ENCODE peak calls at places on chromosomes 4 and X, in seven cellular contexts. F, K, O, C, E, P and H are unnamed samples.

GRCh38 chr4:25234390-25235367 is 846 bp downstream of the PI4K2B start:
- DNase-seq in K (peak; percentile 4), C (peak; percentile 69), F (peak; percentile 51), P (peak; percentile 20), E (peak; percentile 97), O (no peak), H (peak; percentile 69)

GRCh38 chrX:85111347-85111746 is 107.7 kb downstream of the APOOL start:
- DNase-seq in C (no peak), K (no peak), E (peak; percentile 10), F (no peak), P (no peak), O (peak; percentile 2), H (no peak)

GRCh38 chr4:40728341-40728740 is 21.4 kb upstream of the NSUN7 start:
- DNase-seq in F (no peak), O (no peak), C (no peak), P (no peak), K (no peak), E (no peak), H (no peak)

GRCh38 chrX:132443736-132444135 is 45.1 kb downstream of the MBNL3 start:
- DNase-seq in O (no peak), C (no peak), P (no peak), F (no peak), K (no peak), E (peak; percentile 8), H (no peak)

GRCh38 chr4:153494562-153494961 is 28.4 kb downstream of the TMEM131L start:
- DNase-seq in K (no peak), F (no peak), P (no peak), E (no peak), C (no peak), O (no peak), H (no peak)

GRCh38 chrX:50747471-50747900 is 66.5 kb downstream of the SHROOM4 start:
- DNase-seq in P (no peak), F (no peak), K (no peak), E (peak; percentile 37), C (no peak), O (no peak), H (no peak)

GRCh38 chr4:113990886-113991285 is 11.4 kb upstream of the ARSJ start:
- DNase-seq in O (no peak), E (no peak), F (no peak), P (no peak), K (no peak), C (no peak), H (no peak)

GRCh38 chr4:2662598-2662997 is 93.5 kb downstream of the TNIP2 start:
- DNase-seq in O (no peak), F (no peak), P (no peak), C (no peak), K (no peak), E (peak; percentile 82), H (no peak)

GRCh38 chr4:15241946-15242345 is 185.9 kb upstream of the C1QTNF7 start:
- DNase-seq in O (no peak), P (no peak), E (no peak), C (no peak), K (no peak), F (no peak), H (no peak)

GRCh38 chr4:88341227-88342192 is 37.1 kb upstream of the HERC6 start:
- DNase-seq in C (peak; percentile 41), O (no peak), E (peak; percentile 83), F (no peak), P (no peak), K (no peak), H (no peak)

GRCh38 chr4:8516996-8517550 is 63.1 kb upstream of the GPR78 start:
- DNase-seq in O (no peak), P (no peak), E (no peak), F (no peak), C (no peak), K (no peak), H (no peak)

GRCh38 chrX:111181883-111182400 is 86.0 kb downstream of the PAK3 start:
- DNase-seq in F (no peak), K (no peak), O (peak; percentile 86), C (no peak), E (no peak), P (no peak), H (no peak)

GRCh38 chr4:45033676-45034410 is 307.5 kb upstream of the GNPDA2 start:
- DNase-seq in F (no peak), K (no peak), P (no peak), C (no peak), E (no peak), O (no peak), H (no peak)

GRCh38 chr4:182885022-182885737 is 32.0 kb downstream of the DCTD start:
- DNase-seq in C (no peak), F (no peak), O (no peak), E (no peak), K (no peak), P (no peak), H (no peak)

GRCh38 chr4:3248811-3249661 is at the start of gene MSANTD1:
- DNase-seq in O (no peak), C (no peak), F (no peak), P (no peak), E (no peak), K (no peak), H (no peak)

GRCh38 chr4:33780952-33781655 is 2463.2 kb downstream of the ARAP2 start:
- DNase-seq in O (no peak), K (no peak), C (no peak), E (peak; percentile 14), F (no peak), P (no peak), H (no peak)

GRCh38 chrX:151151668-151152267 is 24.6 kb upstream of the GPR50 start:
- DNase-seq in O (peak; percentile 7), E (peak; percentile 58), F (no peak), P (peak; percentile 24), C (no peak), K (no peak), H (peak; percentile 12)

GRCh38 chr4:32824321-32824720 is 2104.2 kb downstream of the PCDH7 start:
- DNase-seq in K (no peak), C (no peak), O (no peak), E (peak; percentile 43), F (no peak), P (no peak), H (no peak)

GRCh38 chrX:108019382-108019857 is 25.4 kb upstream of the VSIG1 start:
- DNase-seq in E (no peak), O (no peak), F (no peak), K (no peak), C (no peak), P (no peak), H (no peak)

GRCh38 chrX:107324493-107325310 is 118.3 kb downstream of the DNAAF6 start:
- DNase-seq in E (peak; percentile 52), C (peak; percentile 61), K (no peak), O (no peak), F (peak; percentile 36), P (no peak), H (no peak)

GRCh38 chr4:168877779-168878491 is 132.1 kb downstream of the CBR4 start:
- DNase-seq in E (no peak), K (no peak), F (peak; percentile 63), P (no peak), C (no peak), O (peak; percentile 45), H (no peak)

GRCh38 chr4:5654791-5655190 is 53.6 kb downstream of the EVC2 start:
- DNase-seq in E (no peak), K (no peak), P (no peak), O (no peak), F (no peak), C (no peak), H (no peak)

GRCh38 chr4:102789317-102789717 is 28.5 kb upstream of the MANBA start:
- DNase-seq in P (no peak), O (no peak), K (no peak), C (no peak), E (peak; percentile 61), F (no peak), H (no peak)

GRCh38 chr4:90127223-90127705 is at the start of gene CCSER1:
- DNase-seq in F (peak; percentile 87), P (peak; percentile 9), C (peak; percentile 64), O (peak; percentile 47), K (no peak), E (peak; percentile 75), H (peak; percentile 33)

GRCh38 chrX:39669668-39670067 is 428.1 kb downstream of the BCOR start:
- DNase-seq in O (no peak), P (no peak), C (no peak), F (no peak), E (no peak), K (no peak), H (no peak)

GRCh38 chrX:110146521-110146920 is 143.6 kb downstream of the TMEM164 start:
- DNase-seq in E (peak; percentile 45), C (peak; percentile 22), P (peak; percentile 16), O (no peak), F (no peak), K (no peak), H (no peak)

GRCh38 chr4:108314900-108315589 is 146.3 kb upstream of the LEF1 start:
- DNase-seq in C (no peak), K (no peak), P (no peak), E (no peak), O (no peak), F (no peak), H (no peak)

GRCh38 chr4:7217039-7217438 is 24.7 kb downstream of the SORCS2 start:
- DNase-seq in F (no peak), P (no peak), O (no peak), K (no peak), E (no peak), C (no peak), H (no peak)

GRCh38 chr4:126004936-126005335 is 690.2 kb downstream of the FAT4 start:
- DNase-seq in P (no peak), C (no peak), K (no peak), O (no peak), E (peak; percentile 66), F (no peak), H (no peak)

GRCh38 chr4:88533937-88534750 is 10.6 kb upstream of the PYURF start:
- DNase-seq in K (no peak), E (peak; percentile 89), P (no peak), C (no peak), F (no peak), O (no peak), H (no peak)

GRCh38 chr4:138834029-138834428 is 181.6 kb upstream of the NOCT start:
- DNase-seq in K (no peak), O (no peak), F (no peak), P (no peak), E (no peak), C (no peak), H (no peak)

GRCh38 chrX:55056820-55057690 is 17.8 kb upstream of the PAGE2B start:
- DNase-seq in E (peak; percentile 2), K (no peak), P (peak; percentile 31), C (no peak), O (peak; percentile 30), F (no peak), H (no peak)

GRCh38 chrX:56726609-56727008 is 2.4 kb upstream of the NBDY start:
- DNase-seq in O (peak; percentile 40), C (no peak), F (no peak), P (peak; percentile 18), E (peak; percentile 59), K (no peak), H (no peak)

GRCh38 chr4:180960758-180961401 is 1282.3 kb upstream of the TENM3 start:
- DNase-seq in K (no peak), O (peak; percentile 27), C (no peak), P (no peak), F (no peak), E (peak; percentile 27), H (no peak)

GRCh38 chr4:123345132-123345923 is 51.3 kb upstream of the SPRY1 start:
- DNase-seq in C (no peak), E (no peak), P (no peak), F (no peak), K (no peak), O (no peak), H (no peak)

GRCh38 chrX:153380691-153381090 is 20.5 kb downstream of the PNMA6E start:
- DNase-seq in E (no peak), C (no peak), O (no peak), K (no peak), F (no peak), P (no peak), H (no peak)

GRCh38 chr4:108473163-108473720 is 147.1 kb upstream of the RPL34 start:
- DNase-seq in P (no peak), C (no peak), K (no peak), O (no peak), F (no peak), E (no peak), H (no peak)

GRCh38 chr4:141573678-141574077 is 62.7 kb upstream of the IL15 start:
- DNase-seq in F (no peak), C (no peak), E (no peak), P (no peak), K (no peak), O (no peak), H (no peak)